ENCODE peak calls at places on chromosomes 2 and 18, in six cellular contexts. One of them, this sample, is unnamed.

GRCh38 chr2:236568922-236569592 is 568 bp upstream of the ACKR3 start:
- DNase-seq in fibroblast of lung: no peak
- DNase-seq in CD4-positive, alpha-beta T cell: no peak
- DNase-seq in nephron progenitor cell: no peak
- DNase-seq in AG04450: no peak
- DNase-seq in OCI-LY7: no peak
- DNase-seq in this sample: no peak

GRCh38 chr2:49616800-49617199 is 462.5 kb upstream of the FSHR start:
- DNase-seq in fibroblast of lung: no peak
- DNase-seq in CD4-positive, alpha-beta T cell: no peak
- DNase-seq in nephron progenitor cell: peak
- DNase-seq in AG04450: no peak
- DNase-seq in OCI-LY7: peak
- DNase-seq in this sample: no peak

GRCh38 chr18:56748698-56749268 is 97.6 kb downstream of the WDR7 start:
- DNase-seq in fibroblast of lung: peak
- DNase-seq in CD4-positive, alpha-beta T cell: no peak
- DNase-seq in nephron progenitor cell: peak
- DNase-seq in AG04450: peak
- DNase-seq in OCI-LY7: peak
- DNase-seq in this sample: no peak

GRCh38 chr2:1278861-1279260 is 134.4 kb upstream of the TPO start:
- DNase-seq in fibroblast of lung: no peak
- DNase-seq in CD4-positive, alpha-beta T cell: no peak
- DNase-seq in nephron progenitor cell: no peak
- DNase-seq in AG04450: no peak
- DNase-seq in OCI-LY7: no peak
- DNase-seq in this sample: no peak

GRCh38 chr2:207241198-207241597 is 75.5 kb upstream of the KLF7 start:
- DNase-seq in fibroblast of lung: no peak
- DNase-seq in CD4-positive, alpha-beta T cell: no peak
- DNase-seq in nephron progenitor cell: no peak
- DNase-seq in AG04450: no peak
- DNase-seq in OCI-LY7: no peak
- DNase-seq in this sample: no peak

GRCh38 chr2:224432003-224432574 is 30.2 kb upstream of the FAM124B start:
- DNase-seq in fibroblast of lung: no peak
- DNase-seq in CD4-positive, alpha-beta T cell: no peak
- DNase-seq in nephron progenitor cell: no peak
- DNase-seq in AG04450: no peak
- DNase-seq in OCI-LY7: no peak
- DNase-seq in this sample: no peak

GRCh38 chr2:215264374-215264773 is 47.5 kb upstream of the ATIC start:
- DNase-seq in fibroblast of lung: no peak
- DNase-seq in CD4-positive, alpha-beta T cell: no peak
- DNase-seq in nephron progenitor cell: no peak
- DNase-seq in AG04450: no peak
- DNase-seq in OCI-LY7: no peak
- DNase-seq in this sample: no peak

GRCh38 chr2:71930073-71930681 is 217.5 kb downstream of the CYP26B1 start:
- DNase-seq in fibroblast of lung: no peak
- DNase-seq in CD4-positive, alpha-beta T cell: no peak
- DNase-seq in nephron progenitor cell: no peak
- DNase-seq in AG04450: peak
- DNase-seq in OCI-LY7: no peak
- DNase-seq in this sample: no peak

GRCh38 chr18:11310476-11311086 is 161.2 kb upstream of the PIEZO2 start:
- DNase-seq in fibroblast of lung: peak
- DNase-seq in CD4-positive, alpha-beta T cell: no peak
- DNase-seq in nephron progenitor cell: peak
- DNase-seq in AG04450: no peak
- DNase-seq in OCI-LY7: peak
- DNase-seq in this sample: no peak

GRCh38 chr2:102915128-102915527 is 153.3 kb downstream of the TMEM182 start:
- DNase-seq in fibroblast of lung: peak
- DNase-seq in CD4-positive, alpha-beta T cell: no peak
- DNase-seq in nephron progenitor cell: no peak
- DNase-seq in AG04450: no peak
- DNase-seq in OCI-LY7: no peak
- DNase-seq in this sample: no peak

GRCh38 chr2:81327916-81328315 is 1023.4 kb upstream of the LRRTM1 start:
- DNase-seq in fibroblast of lung: no peak
- DNase-seq in CD4-positive, alpha-beta T cell: no peak
- DNase-seq in nephron progenitor cell: no peak
- DNase-seq in AG04450: no peak
- DNase-seq in OCI-LY7: no peak
- DNase-seq in this sample: no peak

GRCh38 chr2:72211777-72212515 is 64.3 kb upstream of the CYP26B1 start:
- DNase-seq in fibroblast of lung: peak
- DNase-seq in CD4-positive, alpha-beta T cell: no peak
- DNase-seq in nephron progenitor cell: no peak
- DNase-seq in AG04450: no peak
- DNase-seq in OCI-LY7: no peak
- DNase-seq in this sample: no peak

GRCh38 chr2:151302879-151303278 is 13.4 kb upstream of the NMI start:
- DNase-seq in fibroblast of lung: peak
- DNase-seq in CD4-positive, alpha-beta T cell: no peak
- DNase-seq in nephron progenitor cell: no peak
- DNase-seq in AG04450: peak
- DNase-seq in OCI-LY7: no peak
- DNase-seq in this sample: no peak

GRCh38 chr2:12965540-12966269 is 249.0 kb downstream of the TRIB2 start:
- DNase-seq in fibroblast of lung: peak
- DNase-seq in CD4-positive, alpha-beta T cell: no peak
- DNase-seq in nephron progenitor cell: no peak
- DNase-seq in AG04450: peak
- DNase-seq in OCI-LY7: no peak
- DNase-seq in this sample: no peak

GRCh38 chr2:195660265-195660890 is 3.4 kb downstream of the SLC39A10 start:
- DNase-seq in fibroblast of lung: peak
- DNase-seq in CD4-positive, alpha-beta T cell: peak
- DNase-seq in nephron progenitor cell: peak
- DNase-seq in AG04450: peak
- DNase-seq in OCI-LY7: peak
- DNase-seq in this sample: peak

GRCh38 chr2:106314427-106314826 is 120.3 kb upstream of the UXS1 start:
- DNase-seq in fibroblast of lung: no peak
- DNase-seq in CD4-positive, alpha-beta T cell: no peak
- DNase-seq in nephron progenitor cell: no peak
- DNase-seq in AG04450: no peak
- DNase-seq in OCI-LY7: no peak
- DNase-seq in this sample: no peak

GRCh38 chr18:10140461-10140911 is 226.7 kb downstream of the VAPA start:
- DNase-seq in fibroblast of lung: peak
- DNase-seq in CD4-positive, alpha-beta T cell: no peak
- DNase-seq in nephron progenitor cell: no peak
- DNase-seq in AG04450: no peak
- DNase-seq in OCI-LY7: no peak
- DNase-seq in this sample: no peak

GRCh38 chr2:112141623-112142001 is 3.4 kb downstream of the FBLN7 start:
- DNase-seq in fibroblast of lung: no peak
- DNase-seq in CD4-positive, alpha-beta T cell: no peak
- DNase-seq in nephron progenitor cell: no peak
- DNase-seq in AG04450: no peak
- DNase-seq in OCI-LY7: no peak
- DNase-seq in this sample: no peak

GRCh38 chr2:196537311-196537710 is 102.2 kb upstream of the CCDC150 start:
- DNase-seq in fibroblast of lung: no peak
- DNase-seq in CD4-positive, alpha-beta T cell: no peak
- DNase-seq in nephron progenitor cell: no peak
- DNase-seq in AG04450: no peak
- DNase-seq in OCI-LY7: no peak
- DNase-seq in this sample: no peak

GRCh38 chr2:159252905-159253304 is 33.6 kb downstream of the WDSUB1 start:
- DNase-seq in fibroblast of lung: no peak
- DNase-seq in CD4-positive, alpha-beta T cell: no peak
- DNase-seq in nephron progenitor cell: no peak
- DNase-seq in AG04450: no peak
- DNase-seq in OCI-LY7: no peak
- DNase-seq in this sample: no peak

GRCh38 chr2:55247025-55247424 is 14.5 kb downstream of the RPS27A start:
- DNase-seq in fibroblast of lung: no peak
- DNase-seq in CD4-positive, alpha-beta T cell: no peak
- DNase-seq in nephron progenitor cell: no peak
- DNase-seq in AG04450: no peak
- DNase-seq in OCI-LY7: no peak
- DNase-seq in this sample: no peak

GRCh38 chr2:47354013-47354816 is 48.7 kb upstream of the MSH2 start:
- DNase-seq in fibroblast of lung: peak
- DNase-seq in CD4-positive, alpha-beta T cell: no peak
- DNase-seq in nephron progenitor cell: no peak
- DNase-seq in AG04450: no peak
- DNase-seq in OCI-LY7: no peak
- DNase-seq in this sample: no peak

GRCh38 chr2:103991591-103991990 is 862.3 kb upstream of the POU3F3 start:
- DNase-seq in fibroblast of lung: no peak
- DNase-seq in CD4-positive, alpha-beta T cell: no peak
- DNase-seq in nephron progenitor cell: no peak
- DNase-seq in AG04450: no peak
- DNase-seq in OCI-LY7: peak
- DNase-seq in this sample: no peak

GRCh38 chr18:45284174-45284573 is 331.1 kb upstream of the SLC14A2 start:
- DNase-seq in fibroblast of lung: no peak
- DNase-seq in CD4-positive, alpha-beta T cell: no peak
- DNase-seq in nephron progenitor cell: no peak
- DNase-seq in AG04450: no peak
- DNase-seq in OCI-LY7: no peak
- DNase-seq in this sample: no peak

GRCh38 chr2:177148477-177149154 is 64.0 kb upstream of the HNRNPA3 start:
- DNase-seq in fibroblast of lung: peak
- DNase-seq in CD4-positive, alpha-beta T cell: peak
- DNase-seq in nephron progenitor cell: peak
- DNase-seq in AG04450: no peak
- DNase-seq in OCI-LY7: peak
- DNase-seq in this sample: peak

GRCh38 chr18:79945118-79946042 is 6.1 kb downstream of the SLC66A2 start:
- DNase-seq in fibroblast of lung: no peak
- DNase-seq in CD4-positive, alpha-beta T cell: no peak
- DNase-seq in nephron progenitor cell: no peak
- DNase-seq in AG04450: no peak
- DNase-seq in OCI-LY7: no peak
- DNase-seq in this sample: peak

GRCh38 chr18:31171159-31171839 is 8.6 kb upstream of the DSC1 start:
- DNase-seq in fibroblast of lung: no peak
- DNase-seq in CD4-positive, alpha-beta T cell: no peak
- DNase-seq in nephron progenitor cell: no peak
- DNase-seq in AG04450: no peak
- DNase-seq in OCI-LY7: no peak
- DNase-seq in this sample: no peak

DNA sequence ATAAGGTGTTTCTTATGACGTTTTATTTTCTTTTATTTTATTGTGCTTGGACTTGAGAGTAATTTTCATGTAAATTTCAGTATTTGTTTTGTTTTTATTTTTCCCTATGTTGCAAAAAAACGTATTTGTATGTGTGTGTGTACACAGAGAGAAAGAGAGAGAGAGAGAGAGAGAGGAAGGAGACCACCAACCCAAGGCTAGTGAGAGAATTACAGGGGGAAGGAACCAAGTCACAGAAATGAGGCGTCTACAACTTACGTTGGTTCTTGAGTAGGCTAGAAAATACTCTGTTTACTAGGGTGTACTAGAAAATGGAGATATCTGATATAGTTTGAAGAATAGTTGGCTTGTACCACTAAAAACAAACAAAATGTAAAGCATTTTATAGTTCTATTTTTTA is 7.7 kb upstream of the DSC1 start:
- DNase-seq in fibroblast of lung: no peak
- DNase-seq in CD4-positive, alpha-beta T cell: no peak
- DNase-seq in nephron progenitor cell: no peak
- DNase-seq in AG04450: no peak
- DNase-seq in OCI-LY7: no peak
- DNase-seq in this sample: no peak
- TF ChIP-seq CTCF in fibroblast of lung: no peak
- TF ChIP-seq CTCF in CD4-positive, alpha-beta T cell: no peak
- TF ChIP-seq CTCF in nephron progenitor cell: no peak
- TF ChIP-seq CTCF in AG04450: no peak
- TF ChIP-seq CTCF in OCI-LY7: no peak
- TF ChIP-seq CTCF in this sample: no peak

DNA sequence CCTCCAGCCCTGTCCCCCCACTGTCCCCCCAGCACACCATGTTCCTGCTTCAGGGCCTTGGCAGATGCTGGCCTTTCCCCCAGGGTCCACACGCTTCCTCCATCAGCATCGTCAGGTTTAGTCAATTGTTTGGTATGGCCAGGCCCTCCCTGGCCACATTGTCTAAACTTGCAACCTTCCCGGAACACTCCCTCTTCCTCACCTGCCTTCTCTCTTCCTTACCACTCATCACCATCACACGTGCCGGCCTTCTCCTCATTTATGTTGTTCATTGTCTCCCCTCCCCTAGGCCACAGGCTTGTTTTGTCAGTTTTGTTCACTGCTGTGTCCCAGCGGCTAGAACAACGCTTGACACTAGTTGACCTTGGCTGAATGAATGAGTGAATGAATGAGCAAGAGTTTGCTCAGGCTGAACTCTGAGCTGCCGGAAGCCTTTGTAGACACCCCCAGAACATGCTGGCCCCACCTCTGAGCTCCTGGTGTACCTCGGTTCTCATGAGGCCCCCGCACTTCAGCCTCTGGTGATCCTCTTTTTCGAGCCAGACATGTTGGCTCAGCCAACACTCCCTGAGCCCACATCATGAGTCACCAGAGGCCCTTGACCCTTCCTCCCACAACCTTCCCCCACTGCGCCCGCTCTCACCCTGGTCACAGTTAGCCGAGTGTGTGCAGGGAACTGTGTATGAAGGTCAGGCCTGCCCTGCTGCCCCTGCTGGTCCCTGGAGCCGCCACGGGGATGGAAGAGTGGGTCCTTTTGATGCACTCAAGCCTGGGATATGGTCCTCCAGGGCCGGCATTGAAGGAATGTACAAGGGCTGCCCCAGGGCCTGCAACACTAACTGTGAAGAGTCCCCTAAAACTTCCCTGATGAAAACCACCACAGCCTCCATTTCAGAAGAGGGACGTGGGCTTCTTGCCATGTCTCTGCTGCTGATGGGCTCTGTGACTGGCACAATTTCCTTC is 57.5 kb downstream of the HS1BP3 start:
- DNase-seq in fibroblast of lung: peak
- DNase-seq in CD4-positive, alpha-beta T cell: no peak
- DNase-seq in nephron progenitor cell: peak
- DNase-seq in AG04450: peak
- DNase-seq in OCI-LY7: no peak
- DNase-seq in this sample: peak
- TF ChIP-seq CTCF in fibroblast of lung: no peak
- TF ChIP-seq CTCF in CD4-positive, alpha-beta T cell: no peak
- TF ChIP-seq CTCF in nephron progenitor cell: no peak
- TF ChIP-seq CTCF in AG04450: no peak
- TF ChIP-seq CTCF in OCI-LY7: no peak
- TF ChIP-seq CTCF in this sample: no peak

GRCh38 chr2:57516740-57517340 is 529.8 kb upstream of the VRK2 start:
- DNase-seq in fibroblast of lung: peak
- DNase-seq in CD4-positive, alpha-beta T cell: no peak
- DNase-seq in nephron progenitor cell: no peak
- DNase-seq in AG04450: peak
- DNase-seq in OCI-LY7: peak
- DNase-seq in this sample: no peak
- TF ChIP-seq CTCF in fibroblast of lung: peak
- TF ChIP-seq CTCF in CD4-positive, alpha-beta T cell: peak
- TF ChIP-seq CTCF in nephron progenitor cell: peak
- TF ChIP-seq CTCF in AG04450: peak
- TF ChIP-seq CTCF in OCI-LY7: peak
- TF ChIP-seq CTCF in this sample: no peak

GRCh38 chr2:222483513-222484039 is 59.2 kb downstream of the SGPP2 start:
- DNase-seq in fibroblast of lung: no peak
- DNase-seq in CD4-positive, alpha-beta T cell: no peak
- DNase-seq in nephron progenitor cell: no peak
- DNase-seq in AG04450: no peak
- DNase-seq in OCI-LY7: no peak
- DNase-seq in this sample: no peak
- TF ChIP-seq CTCF in fibroblast of lung: no peak
- TF ChIP-seq CTCF in CD4-positive, alpha-beta T cell: no peak
- TF ChIP-seq CTCF in nephron progenitor cell: no peak
- TF ChIP-seq CTCF in AG04450: no peak
- TF ChIP-seq CTCF in OCI-LY7: peak
- TF ChIP-seq CTCF in this sample: no peak